ENCODE peak calls at places on chromosomes 7 and 10, in seven cellular contexts. One of them, this sample, is unnamed.

GRCh38 chr10:68543004-68543918 is 15.9 kb upstream of the SLC25A16 start:
- DNase-seq in tibial artery: no peak
- DNase-seq in Panc1: peak; percentile 46
- DNase-seq in breast epithelium: no peak
- DNase-seq in A549: peak; percentile 36
- DNase-seq in heart left ventricle: no peak
- DNase-seq in neural progenitor cell: no peak
- DNase-seq in this sample: no peak

GRCh38 chr7:20407585-20408466 is 77.1 kb downstream of the ITGB8 start:
- DNase-seq in tibial artery: peak; percentile 54
- DNase-seq in Panc1: no peak
- DNase-seq in breast epithelium: no peak
- DNase-seq in A549: peak; percentile 9
- DNase-seq in heart left ventricle: peak; percentile 68
- DNase-seq in neural progenitor cell: peak; percentile 34
- DNase-seq in this sample: no peak

GRCh38 chr7:17558558-17559332 is 260.3 kb downstream of the AHR start:
- DNase-seq in tibial artery: no peak
- DNase-seq in Panc1: no peak
- DNase-seq in breast epithelium: no peak
- DNase-seq in A549: peak; percentile 90
- DNase-seq in heart left ventricle: no peak
- DNase-seq in neural progenitor cell: no peak
- DNase-seq in this sample: no peak

GRCh38 chr10:131271195-131271880 is 40.2 kb downstream of the TCERG1L start:
- DNase-seq in tibial artery: no peak
- DNase-seq in Panc1: no peak
- DNase-seq in breast epithelium: no peak
- DNase-seq in A549: no peak
- DNase-seq in heart left ventricle: no peak
- DNase-seq in neural progenitor cell: no peak
- DNase-seq in this sample: no peak

GRCh38 chr10:1595726-1596125 is 141.6 kb downstream of the ADARB2 start:
- DNase-seq in tibial artery: no peak
- DNase-seq in Panc1: no peak
- DNase-seq in breast epithelium: no peak
- DNase-seq in A549: no peak
- DNase-seq in heart left ventricle: no peak
- DNase-seq in neural progenitor cell: no peak
- DNase-seq in this sample: no peak

GRCh38 chr7:75738604-75738974 is at the start of gene HIP1:
- DNase-seq in tibial artery: peak; percentile 27
- DNase-seq in Panc1: no peak
- DNase-seq in breast epithelium: no peak
- DNase-seq in A549: no peak
- DNase-seq in heart left ventricle: no peak
- DNase-seq in neural progenitor cell: no peak
- DNase-seq in this sample: no peak

GRCh38 chr7:151025924-151026671 is 1.8 kb upstream of the ATG9B start:
- DNase-seq in tibial artery: no peak
- DNase-seq in Panc1: no peak
- DNase-seq in breast epithelium: no peak
- DNase-seq in A549: peak; percentile 49
- DNase-seq in heart left ventricle: no peak
- DNase-seq in neural progenitor cell: no peak
- DNase-seq in this sample: no peak

GRCh38 chr7:8702807-8703206 is 269.4 kb downstream of the NXPH1 start:
- DNase-seq in tibial artery: no peak
- DNase-seq in Panc1: no peak
- DNase-seq in breast epithelium: no peak
- DNase-seq in A549: no peak
- DNase-seq in heart left ventricle: no peak
- DNase-seq in neural progenitor cell: peak; percentile 17
- DNase-seq in this sample: no peak

GRCh38 chr10:9331583-9332008 is 1277.1 kb downstream of the GATA3 start:
- DNase-seq in tibial artery: no peak
- DNase-seq in Panc1: peak; percentile 8
- DNase-seq in breast epithelium: no peak
- DNase-seq in A549: peak; percentile 54
- DNase-seq in heart left ventricle: no peak
- DNase-seq in neural progenitor cell: peak; percentile 49
- DNase-seq in this sample: no peak

GRCh38 chr7:23893942-23894890 is 184.2 kb downstream of the STK31 start:
- DNase-seq in tibial artery: no peak
- DNase-seq in Panc1: no peak
- DNase-seq in breast epithelium: no peak
- DNase-seq in A549: no peak
- DNase-seq in heart left ventricle: no peak
- DNase-seq in neural progenitor cell: no peak
- DNase-seq in this sample: no peak

GRCh38 chr10:31700222-31700621 is 228.4 kb downstream of the ARHGAP12 start:
- DNase-seq in tibial artery: no peak
- DNase-seq in Panc1: no peak
- DNase-seq in breast epithelium: no peak
- DNase-seq in A549: no peak
- DNase-seq in heart left ventricle: no peak
- DNase-seq in neural progenitor cell: no peak
- DNase-seq in this sample: no peak

GRCh38 chr7:75905785-75906604 is 9.0 kb upstream of the POR start:
- DNase-seq in tibial artery: peak; percentile 82
- DNase-seq in Panc1: no peak
- DNase-seq in breast epithelium: peak; percentile 33
- DNase-seq in A549: peak; percentile 87
- DNase-seq in heart left ventricle: peak; percentile 30
- DNase-seq in neural progenitor cell: peak; percentile 79
- DNase-seq in this sample: peak; percentile 42

GRCh38 chr7:17988136-17988535 is 39.5 kb downstream of the PRPS1L1 start:
- DNase-seq in tibial artery: no peak
- DNase-seq in Panc1: no peak
- DNase-seq in breast epithelium: no peak
- DNase-seq in A549: no peak
- DNase-seq in heart left ventricle: no peak
- DNase-seq in neural progenitor cell: no peak
- DNase-seq in this sample: no peak

GRCh38 chr10:132851451-132851850 is 65.5 kb upstream of the NKX6-2 start:
- DNase-seq in tibial artery: no peak
- DNase-seq in Panc1: no peak
- DNase-seq in breast epithelium: no peak
- DNase-seq in A549: no peak
- DNase-seq in heart left ventricle: peak; percentile 2
- DNase-seq in neural progenitor cell: no peak
- DNase-seq in this sample: no peak

GRCh38 chr10:35192645-35193249 is 66.1 kb downstream of the CREM start:
- DNase-seq in tibial artery: no peak
- DNase-seq in Panc1: no peak
- DNase-seq in breast epithelium: no peak
- DNase-seq in A549: no peak
- DNase-seq in heart left ventricle: no peak
- DNase-seq in neural progenitor cell: no peak
- DNase-seq in this sample: no peak

GRCh38 chr7:79093421-79093820 is 360.0 kb downstream of the MAGI2 start:
- DNase-seq in tibial artery: no peak
- DNase-seq in Panc1: no peak
- DNase-seq in breast epithelium: no peak
- DNase-seq in A549: no peak
- DNase-seq in heart left ventricle: no peak
- DNase-seq in neural progenitor cell: no peak
- DNase-seq in this sample: no peak

GRCh38 chr7:51228386-51228958 is 88.1 kb downstream of the COBL start:
- DNase-seq in tibial artery: no peak
- DNase-seq in Panc1: no peak
- DNase-seq in breast epithelium: no peak
- DNase-seq in A549: no peak
- DNase-seq in heart left ventricle: no peak
- DNase-seq in neural progenitor cell: no peak
- DNase-seq in this sample: no peak

GRCh38 chr7:326845-327304 is 36.9 kb downstream of the FOXL3 start:
- DNase-seq in tibial artery: no peak
- DNase-seq in Panc1: no peak
- DNase-seq in breast epithelium: no peak
- DNase-seq in A549: peak; percentile 33
- DNase-seq in heart left ventricle: no peak
- DNase-seq in neural progenitor cell: no peak
- DNase-seq in this sample: peak; percentile 78

GRCh38 chr10:128629111-128630096 is 503.2 kb upstream of the MKI67 start:
- DNase-seq in tibial artery: no peak
- DNase-seq in Panc1: peak; percentile 42
- DNase-seq in breast epithelium: peak; percentile 77
- DNase-seq in A549: peak; percentile 30
- DNase-seq in heart left ventricle: no peak
- DNase-seq in neural progenitor cell: no peak
- DNase-seq in this sample: no peak

GRCh38 chr10:29757551-29758297 is 123.0 kb upstream of the SVIL start:
- DNase-seq in tibial artery: no peak
- DNase-seq in Panc1: no peak
- DNase-seq in breast epithelium: no peak
- DNase-seq in A549: peak; percentile 19
- DNase-seq in heart left ventricle: no peak
- DNase-seq in neural progenitor cell: no peak
- DNase-seq in this sample: no peak

GRCh38 chr10:87511526-87511925 is 6.8 kb downstream of the MINPP1 start:
- DNase-seq in tibial artery: no peak
- DNase-seq in Panc1: no peak
- DNase-seq in breast epithelium: no peak
- DNase-seq in A549: no peak
- DNase-seq in heart left ventricle: no peak
- DNase-seq in neural progenitor cell: no peak
- DNase-seq in this sample: no peak

GRCh38 chr10:33334839-33335549 is 527 bp upstream of the NRP1 start:
- DNase-seq in tibial artery: peak; percentile 77
- DNase-seq in Panc1: no peak
- DNase-seq in breast epithelium: peak; percentile 49
- DNase-seq in A549: peak; percentile 88
- DNase-seq in heart left ventricle: peak; percentile 86
- DNase-seq in neural progenitor cell: peak; percentile 86
- DNase-seq in this sample: peak; percentile 86

GRCh38 chr10:95759233-95759826 is 3.4 kb downstream of the ENTPD1 start:
- DNase-seq in tibial artery: no peak
- DNase-seq in Panc1: no peak
- DNase-seq in breast epithelium: no peak
- DNase-seq in A549: no peak
- DNase-seq in heart left ventricle: no peak
- DNase-seq in neural progenitor cell: no peak
- DNase-seq in this sample: no peak

GRCh38 chr10:133124357-133125211 is 35.4 kb upstream of the KNDC1 start:
- DNase-seq in tibial artery: no peak
- DNase-seq in Panc1: no peak
- DNase-seq in breast epithelium: no peak
- DNase-seq in A549: peak; percentile 47
- DNase-seq in heart left ventricle: no peak
- DNase-seq in neural progenitor cell: peak; percentile 77
- DNase-seq in this sample: peak; percentile 87

GRCh38 chr10:86929445-86929844 is 28.0 kb downstream of the MMRN2 start:
- DNase-seq in tibial artery: no peak
- DNase-seq in Panc1: no peak
- DNase-seq in breast epithelium: no peak
- DNase-seq in A549: no peak
- DNase-seq in heart left ventricle: no peak
- DNase-seq in neural progenitor cell: no peak
- DNase-seq in this sample: no peak

GRCh38 chr10:132122097-132122861 is 56.5 kb downstream of the JAKMIP3 start:
- DNase-seq in tibial artery: no peak
- DNase-seq in Panc1: no peak
- DNase-seq in breast epithelium: no peak
- DNase-seq in A549: no peak
- DNase-seq in heart left ventricle: no peak
- DNase-seq in neural progenitor cell: no peak
- DNase-seq in this sample: peak; percentile 43

GRCh38 chr10:117198088-117198487 is 799 bp downstream of the KCNK18 start:
- DNase-seq in tibial artery: no peak
- DNase-seq in Panc1: no peak
- DNase-seq in breast epithelium: no peak
- DNase-seq in A549: no peak
- DNase-seq in heart left ventricle: no peak
- DNase-seq in neural progenitor cell: peak; percentile 20
- DNase-seq in this sample: no peak

GRCh38 chr10:10818082-10818481 is 199.6 kb upstream of the CELF2 start:
- DNase-seq in tibial artery: peak; percentile 83
- DNase-seq in Panc1: no peak
- DNase-seq in breast epithelium: no peak
- DNase-seq in A549: no peak
- DNase-seq in heart left ventricle: no peak
- DNase-seq in neural progenitor cell: no peak
- DNase-seq in this sample: no peak

GRCh38 chr7:151296202-151296992 is 45.2 kb upstream of the NUB1 start:
- DNase-seq in tibial artery: no peak
- DNase-seq in Panc1: no peak
- DNase-seq in breast epithelium: no peak
- DNase-seq in A549: no peak
- DNase-seq in heart left ventricle: no peak
- DNase-seq in neural progenitor cell: no peak
- DNase-seq in this sample: no peak

GRCh38 chr10:58696736-58697135 is 184.1 kb downstream of the BICC1 start:
- DNase-seq in tibial artery: no peak
- DNase-seq in Panc1: no peak
- DNase-seq in breast epithelium: no peak
- DNase-seq in A549: no peak
- DNase-seq in heart left ventricle: no peak
- DNase-seq in neural progenitor cell: no peak
- DNase-seq in this sample: no peak
- H3K4me3 ChIP-seq in tibial artery: no peak overlapping the region
- H3K4me3 ChIP-seq in Panc1: no peak overlapping the region
- H3K4me3 ChIP-seq in breast epithelium: no peak overlapping the region
- H3K4me3 ChIP-seq in A549: no peak overlapping the region
- H3K4me3 ChIP-seq in heart left ventricle: no peak overlapping the region
- H3K4me3 ChIP-seq in neural progenitor cell: no peak overlapping the region
- H3K4me3 ChIP-seq in this sample: no peak overlapping the region

GRCh38 chr7:106999023-106999422 is 45.5 kb upstream of the PRKAR2B start:
- DNase-seq in tibial artery: no peak
- DNase-seq in Panc1: no peak
- DNase-seq in breast epithelium: no peak
- DNase-seq in A549: no peak
- DNase-seq in heart left ventricle: no peak
- DNase-seq in neural progenitor cell: no peak
- DNase-seq in this sample: no peak
- TF ChIP-seq CTCF in tibial artery: no peak
- TF ChIP-seq CTCF in Panc1: no peak
- TF ChIP-seq CTCF in breast epithelium: no peak
- TF ChIP-seq CTCF in A549: no peak
- TF ChIP-seq CTCF in heart left ventricle: no peak
- TF ChIP-seq CTCF in neural progenitor cell: no peak
- TF ChIP-seq CTCF in this sample: no peak

DNA sequence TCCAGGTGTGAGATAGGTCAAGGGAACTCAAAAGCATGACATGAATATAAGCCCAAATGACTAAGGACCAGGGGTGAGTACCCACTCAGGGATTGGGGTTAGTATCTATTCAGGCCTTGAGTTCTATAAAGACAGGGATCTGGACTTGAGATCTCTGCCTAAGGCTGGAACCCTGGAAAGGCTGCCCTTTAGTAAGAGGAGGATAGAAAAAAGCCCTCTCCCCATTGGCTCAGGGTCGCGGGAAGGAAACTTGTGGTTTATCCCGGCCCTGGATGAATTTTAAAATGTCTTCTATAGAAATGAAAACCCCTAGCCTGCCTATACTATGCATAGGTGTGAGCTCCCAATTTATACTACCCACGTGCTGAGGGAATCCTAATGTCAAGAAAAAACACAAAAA is 2.4 kb upstream of the ITPRIP start:
- DNase-seq in tibial artery: no peak
- DNase-seq in Panc1: no peak
- DNase-seq in breast epithelium: no peak
- DNase-seq in A549: no peak
- DNase-seq in heart left ventricle: no peak
- DNase-seq in neural progenitor cell: no peak
- DNase-seq in this sample: no peak
- H3K4me1 ChIP-seq in tibial artery: no peaks in the 10 kb centered on the region
- H3K4me1 ChIP-seq in Panc1: peaks cover 35% of the 10 kb centered on the region
- H3K4me1 ChIP-seq in breast epithelium: peaks cover 4% of the 10 kb centered on the region
- H3K4me1 ChIP-seq in A549: peaks cover 27% of the 10 kb centered on the region
- H3K4me1 ChIP-seq in heart left ventricle: peaks cover 23% of the 10 kb centered on the region
- H3K4me1 ChIP-seq in neural progenitor cell: peaks cover 9% of the 10 kb centered on the region
- H3K4me1 ChIP-seq in this sample: peaks cover 8% of the 10 kb centered on the region

GRCh38 chr10:6494934-6495592 is 85.0 kb downstream of the PRKCQ start:
- DNase-seq in tibial artery: no peak
- DNase-seq in Panc1: no peak
- DNase-seq in breast epithelium: no peak
- DNase-seq in A549: no peak
- DNase-seq in heart left ventricle: no peak
- DNase-seq in neural progenitor cell: no peak
- DNase-seq in this sample: no peak
- H3K4me3 ChIP-seq in tibial artery: no peak overlapping the region
- H3K4me3 ChIP-seq in Panc1: no peak overlapping the region
- H3K4me3 ChIP-seq in breast epithelium: no peak overlapping the region
- H3K4me3 ChIP-seq in A549: no peak overlapping the region
- H3K4me3 ChIP-seq in heart left ventricle: peak overlapping the region; percentile 22
- H3K4me3 ChIP-seq in neural progenitor cell: no peak overlapping the region
- H3K4me3 ChIP-seq in this sample: no peak overlapping the region